ENCODE peak calls at places on chromosomes 2 and 18, in four cellular contexts. K, T, P and A are unnamed samples.
A peak's percentile ranks its signal among the peaks of the same experiment; 100 is the strongest.

GRCh38 chr18:50044402-50044801 is 150.5 kb downstream of the MYO5B start:
- DNase-seq in P (no peak), K (no peak), T (peak; percentile 53), A (no peak)

GRCh38 chr2:237888389-237888788 is 29.0 kb downstream of the RAMP1 start:
- DNase-seq in P (no peak), T (peak; percentile 26), K (peak; percentile 14), A (no peak)

GRCh38 chr2:143029141-143029540 is 100.1 kb upstream of the ARHGAP15 start:
- DNase-seq in T (no peak), P (no peak), K (no peak), A (no peak)

GRCh38 chr2:108288534-108289106 is at the start of gene SULT1C2:
- DNase-seq in P (no peak), K (peak; percentile 67), T (peak; percentile 94), A (peak; percentile 41)

GRCh38 chr2:12556762-12557161 is 160.0 kb upstream of the TRIB2 start:
- DNase-seq in P (no peak), K (peak; percentile 77), T (no peak), A (peak; percentile 41)

GRCh38 chr2:143161982-143162837 is 33.0 kb downstream of the ARHGAP15 start:
- DNase-seq in K (peak; percentile 24), P (peak; percentile 64), T (peak; percentile 53), A (peak; percentile 33)

GRCh38 chr2:85579266-85579935 is 2.0 kb downstream of the VAMP8 start:
- DNase-seq in P (no peak), K (no peak), T (no peak), A (no peak)

GRCh38 chr2:54773233-54773632 is 49.8 kb downstream of the EML6 start:
- DNase-seq in T (no peak), P (no peak), K (no peak), A (no peak)

GRCh38 chr2:128281852-128282245 is 36.8 kb downstream of the HS6ST1 start:
- DNase-seq in P (no peak), T (no peak), K (no peak), A (no peak)

GRCh38 chr2:185859506-185859905 is 120.9 kb downstream of the FSIP2 start:
- DNase-seq in K (no peak), T (no peak), P (no peak), A (peak; percentile 10)

GRCh38 chr2:43292851-43293743 is 66.7 kb upstream of the ZFP36L2 start:
- DNase-seq in K (no peak), P (no peak), T (no peak), A (no peak)

GRCh38 chr2:104850322-104851184 is 3.4 kb upstream of the POU3F3 start:
- DNase-seq in T (no peak), K (no peak), P (no peak), A (no peak)

GRCh38 chr2:45096996-45097395 is 87.7 kb upstream of the SIX2 start:
- DNase-seq in P (no peak), T (no peak), K (no peak), A (no peak)